ENCODE peak calls at places on chromosomes 13 and 19, in six cellular contexts. One of them, this sample, is unnamed.

GRCh38 chr13:28684257-28684656 is 25.3 kb downstream of the POMP start:
- DNase-seq in stimulated activated CD4-positive, alpha-beta T cell treated with anti-CD3 and anti-CD28 coated beads, Interleukin-1b, Interleukin-23, amount 100 ng/mL, for 24 hours: no peak
- DNase-seq in globus pallidus: no peak
- DNase-seq in NCI-H1417: no peak
- DNase-seq in NCI-H146: peak
- DNase-seq in activated gamma-delta T cell: no peak
- DNase-seq in this sample: peak

GRCh38 chr13:39496487-39496998 is 106.5 kb downstream of the LHFPL6 start:
- DNase-seq in stimulated activated CD4-positive, alpha-beta T cell treated with anti-CD3 and anti-CD28 coated beads, Interleukin-1b, Interleukin-23, amount 100 ng/mL, for 24 hours: no peak
- DNase-seq in globus pallidus: no peak
- DNase-seq in NCI-H1417: peak
- DNase-seq in NCI-H146: peak
- DNase-seq in activated gamma-delta T cell: no peak
- DNase-seq in this sample: no peak

GRCh38 chr13:36601186-36601585 is 72.6 kb upstream of the SERTM1 start:
- DNase-seq in stimulated activated CD4-positive, alpha-beta T cell treated with anti-CD3 and anti-CD28 coated beads, Interleukin-1b, Interleukin-23, amount 100 ng/mL, for 24 hours: no peak
- DNase-seq in globus pallidus: no peak
- DNase-seq in NCI-H1417: no peak
- DNase-seq in NCI-H146: no peak
- DNase-seq in activated gamma-delta T cell: no peak
- DNase-seq in this sample: peak

GRCh38 chr19:19171821-19172532 is 1.9 kb upstream of the MEF2B start:
- DNase-seq in stimulated activated CD4-positive, alpha-beta T cell treated with anti-CD3 and anti-CD28 coated beads, Interleukin-1b, Interleukin-23, amount 100 ng/mL, for 24 hours: no peak
- DNase-seq in globus pallidus: no peak
- DNase-seq in NCI-H1417: no peak
- DNase-seq in NCI-H146: peak
- DNase-seq in activated gamma-delta T cell: no peak
- DNase-seq in this sample: no peak

GRCh38 chr13:26184791-26185250 is 37.3 kb downstream of the RNF6 start:
- DNase-seq in stimulated activated CD4-positive, alpha-beta T cell treated with anti-CD3 and anti-CD28 coated beads, Interleukin-1b, Interleukin-23, amount 100 ng/mL, for 24 hours: peak
- DNase-seq in globus pallidus: peak
- DNase-seq in NCI-H1417: peak
- DNase-seq in NCI-H146: peak
- DNase-seq in activated gamma-delta T cell: no peak
- DNase-seq in this sample: peak

GRCh38 chr19:14164088-14164487 is 27.7 kb upstream of the ASF1B start:
- DNase-seq in stimulated activated CD4-positive, alpha-beta T cell treated with anti-CD3 and anti-CD28 coated beads, Interleukin-1b, Interleukin-23, amount 100 ng/mL, for 24 hours: no peak
- DNase-seq in globus pallidus: no peak
- DNase-seq in NCI-H1417: no peak
- DNase-seq in NCI-H146: no peak
- DNase-seq in activated gamma-delta T cell: no peak
- DNase-seq in this sample: no peak

GRCh38 chr13:60112771-60113170 is 51.0 kb downstream of the DIAPH3 start:
- DNase-seq in stimulated activated CD4-positive, alpha-beta T cell treated with anti-CD3 and anti-CD28 coated beads, Interleukin-1b, Interleukin-23, amount 100 ng/mL, for 24 hours: no peak
- DNase-seq in globus pallidus: no peak
- DNase-seq in NCI-H1417: no peak
- DNase-seq in NCI-H146: no peak
- DNase-seq in activated gamma-delta T cell: no peak
- DNase-seq in this sample: no peak

GRCh38 chr19:47005164-47005641 is 14.4 kb upstream of the NPAS1 start:
- DNase-seq in stimulated activated CD4-positive, alpha-beta T cell treated with anti-CD3 and anti-CD28 coated beads, Interleukin-1b, Interleukin-23, amount 100 ng/mL, for 24 hours: no peak
- DNase-seq in globus pallidus: no peak
- DNase-seq in NCI-H1417: no peak
- DNase-seq in NCI-H146: no peak
- DNase-seq in activated gamma-delta T cell: no peak
- DNase-seq in this sample: no peak

GRCh38 chr19:58150328-58150921 is at the start of gene ZNF329:
- DNase-seq in stimulated activated CD4-positive, alpha-beta T cell treated with anti-CD3 and anti-CD28 coated beads, Interleukin-1b, Interleukin-23, amount 100 ng/mL, for 24 hours: peak
- DNase-seq in globus pallidus: peak
- DNase-seq in NCI-H1417: peak
- DNase-seq in NCI-H146: peak
- DNase-seq in activated gamma-delta T cell: peak
- DNase-seq in this sample: peak

GRCh38 chr13:31722684-31723083 is 16.6 kb upstream of the RXFP2 start:
- DNase-seq in stimulated activated CD4-positive, alpha-beta T cell treated with anti-CD3 and anti-CD28 coated beads, Interleukin-1b, Interleukin-23, amount 100 ng/mL, for 24 hours: no peak
- DNase-seq in globus pallidus: no peak
- DNase-seq in NCI-H1417: peak
- DNase-seq in NCI-H146: no peak
- DNase-seq in activated gamma-delta T cell: no peak
- DNase-seq in this sample: peak

GRCh38 chr19:955803-956746 is 28.1 kb upstream of the WDR18 start:
- DNase-seq in stimulated activated CD4-positive, alpha-beta T cell treated with anti-CD3 and anti-CD28 coated beads, Interleukin-1b, Interleukin-23, amount 100 ng/mL, for 24 hours: no peak
- DNase-seq in globus pallidus: no peak
- DNase-seq in NCI-H1417: no peak
- DNase-seq in NCI-H146: no peak
- DNase-seq in activated gamma-delta T cell: no peak
- DNase-seq in this sample: no peak

GRCh38 chr19:40614595-40615411 is 13.6 kb downstream of the LTBP4 start:
- DNase-seq in stimulated activated CD4-positive, alpha-beta T cell treated with anti-CD3 and anti-CD28 coated beads, Interleukin-1b, Interleukin-23, amount 100 ng/mL, for 24 hours: peak
- DNase-seq in globus pallidus: no peak
- DNase-seq in NCI-H1417: no peak
- DNase-seq in NCI-H146: peak
- DNase-seq in activated gamma-delta T cell: no peak
- DNase-seq in this sample: peak

GRCh38 chr19:12133069-12133468 is 7.1 kb downstream of the ZNF20 start:
- DNase-seq in stimulated activated CD4-positive, alpha-beta T cell treated with anti-CD3 and anti-CD28 coated beads, Interleukin-1b, Interleukin-23, amount 100 ng/mL, for 24 hours: no peak
- DNase-seq in globus pallidus: no peak
- DNase-seq in NCI-H1417: no peak
- DNase-seq in NCI-H146: no peak
- DNase-seq in activated gamma-delta T cell: no peak
- DNase-seq in this sample: no peak

GRCh38 chr13:64997438-64997837 is 2232.7 kb downstream of the PCDH9 start:
- DNase-seq in stimulated activated CD4-positive, alpha-beta T cell treated with anti-CD3 and anti-CD28 coated beads, Interleukin-1b, Interleukin-23, amount 100 ng/mL, for 24 hours: no peak
- DNase-seq in globus pallidus: no peak
- DNase-seq in NCI-H1417: no peak
- DNase-seq in NCI-H146: no peak
- DNase-seq in activated gamma-delta T cell: no peak
- DNase-seq in this sample: no peak

GRCh38 chr13:30907167-30907761 is 1.2 kb downstream of the MEDAG start:
- DNase-seq in stimulated activated CD4-positive, alpha-beta T cell treated with anti-CD3 and anti-CD28 coated beads, Interleukin-1b, Interleukin-23, amount 100 ng/mL, for 24 hours: no peak
- DNase-seq in globus pallidus: no peak
- DNase-seq in NCI-H1417: no peak
- DNase-seq in NCI-H146: no peak
- DNase-seq in activated gamma-delta T cell: no peak
- DNase-seq in this sample: peak

GRCh38 chr13:36108342-36108741 is 22.8 kb downstream of the DCLK1 start:
- DNase-seq in stimulated activated CD4-positive, alpha-beta T cell treated with anti-CD3 and anti-CD28 coated beads, Interleukin-1b, Interleukin-23, amount 100 ng/mL, for 24 hours: no peak
- DNase-seq in globus pallidus: no peak
- DNase-seq in NCI-H1417: no peak
- DNase-seq in NCI-H146: peak
- DNase-seq in activated gamma-delta T cell: no peak
- DNase-seq in this sample: no peak

GRCh38 chr13:96248103-96248502 is 158.2 kb downstream of the HS6ST3 start:
- DNase-seq in stimulated activated CD4-positive, alpha-beta T cell treated with anti-CD3 and anti-CD28 coated beads, Interleukin-1b, Interleukin-23, amount 100 ng/mL, for 24 hours: no peak
- DNase-seq in globus pallidus: no peak
- DNase-seq in NCI-H1417: no peak
- DNase-seq in NCI-H146: no peak
- DNase-seq in activated gamma-delta T cell: no peak
- DNase-seq in this sample: no peak

GRCh38 chr19:56839665-56840451 is 668 bp downstream of the PEG3 start:
- DNase-seq in stimulated activated CD4-positive, alpha-beta T cell treated with anti-CD3 and anti-CD28 coated beads, Interleukin-1b, Interleukin-23, amount 100 ng/mL, for 24 hours: no peak
- DNase-seq in globus pallidus: peak
- DNase-seq in NCI-H1417: no peak
- DNase-seq in NCI-H146: no peak
- DNase-seq in activated gamma-delta T cell: no peak
- DNase-seq in this sample: peak

GRCh38 chr13:51771418-51772104 is 32.4 kb downstream of the DHRS12 start:
- DNase-seq in stimulated activated CD4-positive, alpha-beta T cell treated with anti-CD3 and anti-CD28 coated beads, Interleukin-1b, Interleukin-23, amount 100 ng/mL, for 24 hours: no peak
- DNase-seq in globus pallidus: no peak
- DNase-seq in NCI-H1417: peak
- DNase-seq in NCI-H146: no peak
- DNase-seq in activated gamma-delta T cell: no peak
- DNase-seq in this sample: no peak

GRCh38 chr13:20708216-20708615 is 4.7 kb downstream of the IL17D start:
- DNase-seq in stimulated activated CD4-positive, alpha-beta T cell treated with anti-CD3 and anti-CD28 coated beads, Interleukin-1b, Interleukin-23, amount 100 ng/mL, for 24 hours: no peak
- DNase-seq in globus pallidus: no peak
- DNase-seq in NCI-H1417: no peak
- DNase-seq in NCI-H146: no peak
- DNase-seq in activated gamma-delta T cell: no peak
- DNase-seq in this sample: no peak

GRCh38 chr19:10517760-10518443 is 655 bp upstream of the S1PR5 start:
- DNase-seq in stimulated activated CD4-positive, alpha-beta T cell treated with anti-CD3 and anti-CD28 coated beads, Interleukin-1b, Interleukin-23, amount 100 ng/mL, for 24 hours: no peak
- DNase-seq in globus pallidus: peak
- DNase-seq in NCI-H1417: peak
- DNase-seq in NCI-H146: peak
- DNase-seq in activated gamma-delta T cell: peak
- DNase-seq in this sample: peak

GRCh38 chr13:48726711-48727110 is 73.0 kb downstream of the CYSLTR2 start:
- DNase-seq in stimulated activated CD4-positive, alpha-beta T cell treated with anti-CD3 and anti-CD28 coated beads, Interleukin-1b, Interleukin-23, amount 100 ng/mL, for 24 hours: no peak
- DNase-seq in globus pallidus: no peak
- DNase-seq in NCI-H1417: no peak
- DNase-seq in NCI-H146: no peak
- DNase-seq in activated gamma-delta T cell: no peak
- DNase-seq in this sample: no peak

GRCh38 chr13:20891768-20892167 is 10.8 kb downstream of the XPO4 start:
- DNase-seq in stimulated activated CD4-positive, alpha-beta T cell treated with anti-CD3 and anti-CD28 coated beads, Interleukin-1b, Interleukin-23, amount 100 ng/mL, for 24 hours: no peak
- DNase-seq in globus pallidus: no peak
- DNase-seq in NCI-H1417: no peak
- DNase-seq in NCI-H146: no peak
- DNase-seq in activated gamma-delta T cell: no peak
- DNase-seq in this sample: no peak

GRCh38 chr19:28292822-28293500 is 920.0 kb downstream of the UQCRFS1 start:
- DNase-seq in stimulated activated CD4-positive, alpha-beta T cell treated with anti-CD3 and anti-CD28 coated beads, Interleukin-1b, Interleukin-23, amount 100 ng/mL, for 24 hours: no peak
- DNase-seq in globus pallidus: no peak
- DNase-seq in NCI-H1417: no peak
- DNase-seq in NCI-H146: no peak
- DNase-seq in activated gamma-delta T cell: no peak
- DNase-seq in this sample: peak